ENCODE peak calls at places on chromosomes 13 and 19, in nine cellular contexts. B is adipocyte, F is IMR-90, Y is retinal pigment epithelial cell, X is Peyer's patch, E is fibroblast of lung, O is cardiac muscle cell, R is GM12865, K is breast epithelium. A is an unnamed sample.
A peak's percentile ranks its signal among the peaks of the same experiment; 100 is the strongest.

GRCh38 chr19:15397782-15398181 is 18.2 kb upstream of the AKAP8 start:
- DNase-seq in B (no peak), F (no peak), Y (no peak), X (peak; percentile 27), E (no peak), O (no peak), R (no peak), K (no peak), A (no peak)

GRCh38 chr19:1616875-1617274 is 11.6 kb upstream of the UQCR11 start:
- DNase-seq in B (no peak), F (no peak), Y (no peak), X (no peak), E (no peak), O (no peak), R (no peak), K (no peak), A (no peak)

GRCh38 chr13:19864018-19864338 is 529 bp upstream of the ZMYM5 start:
- DNase-seq in B (peak; percentile 69), F (no peak), Y (no peak), X (peak; percentile 83), E (peak; percentile 90), O (no peak), R (peak; percentile 95), K (peak; percentile 62), A (peak; percentile 91)

GRCh38 chr13:30796833-30797601 is 61.7 kb downstream of the ALOX5AP start:
- DNase-seq in B (no peak), F (peak; percentile 44), Y (no peak), X (no peak), E (no peak), O (no peak), R (peak; percentile 49), K (peak; percentile 70), A (peak; percentile 30)

GRCh38 chr19:34461375-34462100 is 20.0 kb upstream of the WTIP start:
- DNase-seq in B (peak; percentile 23), F (peak; percentile 65), Y (no peak), X (no peak), E (peak; percentile 30), O (no peak), R (no peak), K (no peak), A (no peak)

GRCh38 chr13:67967031-67967430 is 736.9 kb upstream of the PCDH9 start:
- DNase-seq in B (no peak), F (no peak), Y (no peak), X (no peak), E (no peak), O (no peak), R (no peak), K (no peak), A (no peak)

GRCh38 chr19:6803036-6803404 is 30.5 kb downstream of the VAV1 start:
- DNase-seq in B (no peak), F (no peak), Y (no peak), X (no peak), E (no peak), O (no peak), R (peak; percentile 79), K (no peak), A (no peak)

GRCh38 chr13:75181906-75182305 is 300.1 kb downstream of the TBC1D4 start:
- DNase-seq in B (peak; percentile 77), F (peak; percentile 76), Y (peak; percentile 76), X (no peak), E (peak; percentile 67), O (no peak), R (no peak), K (no peak), A (no peak)

GRCh38 chr19:8005534-8006256 is at the start of gene ELAVL1:
- DNase-seq in B (peak; percentile 97), F (peak; percentile 85), Y (peak; percentile 55), X (peak; percentile 95), E (peak; percentile 89), O (peak; percentile 96), R (peak; percentile 96), K (peak; percentile 88), A (peak; percentile 96)

GRCh38 chr13:61765181-61765742 is 349.6 kb upstream of the PCDH20 start:
- DNase-seq in B (no peak), F (no peak), Y (no peak), X (no peak), E (no peak), O (no peak), R (no peak), K (no peak), A (no peak)

GRCh38 chr13:28047784-28048388 is 52.5 kb downstream of the FLT3 start:
- DNase-seq in B (no peak), F (peak; percentile 79), Y (no peak), X (no peak), E (no peak), O (no peak), R (peak; percentile 93), K (no peak), A (peak; percentile 78)

GRCh38 chr19:13963603-13964105 is 11.3 kb downstream of the DCAF15 start:
- DNase-seq in B (no peak), F (no peak), Y (no peak), X (no peak), E (no peak), O (no peak), R (no peak), K (no peak), A (no peak)

GRCh38 chr13:101572456-101572855 is 120.0 kb downstream of the ITGBL1 start:
- DNase-seq in B (no peak), F (peak; percentile 19), Y (no peak), X (no peak), E (no peak), O (no peak), R (no peak), K (no peak), A (no peak)

DNA sequence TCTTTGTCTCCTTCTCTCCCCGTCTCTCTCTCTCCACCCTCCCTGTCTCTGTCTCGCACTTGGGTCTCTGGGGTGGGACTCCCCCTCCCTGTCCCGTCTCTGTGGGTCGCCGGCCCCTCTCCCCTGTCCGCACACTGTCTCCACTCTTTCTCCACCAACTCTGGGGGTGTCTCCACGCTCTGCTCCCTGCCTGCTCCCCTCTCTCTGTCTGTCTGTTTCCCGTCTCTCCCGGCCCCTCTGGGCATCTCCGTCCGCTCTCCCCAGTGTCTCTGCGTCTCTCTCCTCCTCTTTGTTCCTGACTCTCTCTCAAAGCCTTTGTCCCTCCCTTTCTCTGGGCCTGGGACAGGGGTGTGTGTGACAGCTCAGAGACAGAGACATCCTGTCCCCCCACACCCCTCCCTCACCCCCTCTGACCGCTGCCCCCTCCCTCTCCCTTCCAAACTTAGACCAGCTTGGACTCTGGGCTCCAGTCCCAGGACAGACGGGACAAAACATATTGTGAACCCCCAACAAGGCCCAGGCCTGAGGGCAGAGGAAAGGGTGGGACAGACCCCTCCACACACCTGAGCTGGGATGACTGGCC is 661 bp upstream of the SBK3 start:
- DNase-seq in B (no peak), F (no peak), Y (no peak), X (no peak), E (peak; percentile 41), O (no peak), R (no peak), K (no peak), A (no peak)
- H3K4me3 ChIP-seq in B (no peak overlapping the region), F (no peak overlapping the region), Y (no peak overlapping the region), X (no peak overlapping the region), E (no peak overlapping the region), O (no peak overlapping the region), R (no peak overlapping the region), K (no peak overlapping the region), A (no peak overlapping the region)

GRCh38 chr19:28581468-28581770 is 631.5 kb downstream of the UQCRFS1 start:
- DNase-seq in B (no peak), F (no peak), Y (no peak), X (no peak), E (no peak), O (no peak), R (no peak), K (no peak), A (no peak)

GRCh38 chr19:28582807-28583206 is 630.1 kb downstream of the UQCRFS1 start:
- DNase-seq in B (no peak), F (no peak), Y (no peak), X (no peak), E (no peak), O (no peak), R (no peak), K (no peak), A (no peak)

GRCh38 chr19:28585796-28586195 is 627.2 kb downstream of the UQCRFS1 start:
- DNase-seq in B (no peak), F (no peak), Y (no peak), X (no peak), E (no peak), O (no peak), R (no peak), K (no peak), A (no peak)

GRCh38 chr19:28578786-28579505 is 634.0 kb downstream of the UQCRFS1 start:
- DNase-seq in B (no peak), F (no peak), Y (no peak), X (no peak), E (no peak), O (no peak), R (no peak), K (no peak), A (no peak)

GRCh38 chr19:28582344-28582743 is 630.6 kb downstream of the UQCRFS1 start:
- DNase-seq in B (no peak), F (no peak), Y (no peak), X (no peak), E (no peak), O (no peak), R (no peak), K (no peak), A (no peak)
- H3K4me3 ChIP-seq in B (no peak overlapping the region), F (no peak overlapping the region), Y (no peak overlapping the region), X (no peak overlapping the region), E (no peak overlapping the region), O (no peak overlapping the region), R (no peak overlapping the region), K (no peak overlapping the region), A (no peak overlapping the region)

GRCh38 chr13:97174638-97175037 is 47.5 kb upstream of the MBNL2 start:
- DNase-seq in B (no peak), F (no peak), Y (no peak), X (no peak), E (no peak), O (no peak), R (no peak), K (no peak), A (no peak)
- H3K4me3 ChIP-seq in B (no peak overlapping the region), F (no peak overlapping the region), Y (no peak overlapping the region), X (no peak overlapping the region), E (no peak overlapping the region), O (no peak overlapping the region), R (no peak overlapping the region), K (no peak overlapping the region), A (no peak overlapping the region)

GRCh38 chr19:52891336-52891735 is 6.1 kb downstream of the ZNF320 start:
- DNase-seq in B (no peak), F (no peak), Y (no peak), X (no peak), E (no peak), O (no peak), R (no peak), K (no peak), A (no peak)

GRCh38 chr19:52889931-52890330 is 7.5 kb downstream of the ZNF320 start:
- DNase-seq in B (no peak), F (no peak), Y (no peak), X (no peak), E (no peak), O (no peak), R (no peak), K (no peak), A (no peak)

DNA sequence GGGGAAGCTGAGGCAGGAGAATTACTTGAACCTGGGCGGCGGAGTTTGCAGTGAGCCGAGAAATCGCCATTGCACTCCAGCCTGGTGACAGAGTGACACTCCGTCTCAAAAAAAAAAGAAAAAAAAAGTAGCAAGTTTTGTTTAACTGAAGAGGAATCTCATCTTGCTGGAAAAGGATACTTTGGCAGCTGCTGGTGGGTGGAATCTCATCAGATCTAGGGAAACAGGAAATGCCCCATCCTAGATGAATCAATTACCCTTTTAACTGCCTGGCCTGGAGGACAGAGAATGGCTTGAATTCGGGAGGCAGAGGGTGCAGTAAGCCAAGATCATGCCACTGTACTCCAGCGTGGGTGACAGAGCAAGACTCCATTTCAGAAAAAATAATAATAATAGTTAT is 8.4 kb downstream of the ZNF320 start:
- DNase-seq in B (no peak), F (no peak), Y (no peak), X (no peak), E (no peak), O (no peak), R (no peak), K (no peak), A (no peak)
- H3K4me3 ChIP-seq in B (no peak overlapping the region), F (no peak overlapping the region), Y (no peak overlapping the region), X (no peak overlapping the region), E (no peak overlapping the region), O (no peak overlapping the region), R (no peak overlapping the region), K (no peak overlapping the region), A (no peak overlapping the region)

A was measured in GM06990.